ENCODE peak calls at places on chromosomes 4 and X, in seven cellular contexts. Q is Caco-2; W is A549; N is lower leg skin; S is CD8-positive, alpha-beta T cell; G is GM20000; X is lung. K is an unnamed sample.

GRCh38 chr4:156946508-156947197 is 24.9 kb downstream of the PDGFC start:
- DNase-seq in N (no peak), G (no peak), Q (no peak), X (no peak), S (no peak), W (peak), K (no peak)

GRCh38 chr4:7425591-7426468 is 8.9 kb downstream of the PSAPL1 start:
- DNase-seq in N (peak), S (no peak), X (no peak), W (no peak), Q (peak), G (no peak), K (no peak)

GRCh38 chrX:15349046-15349445 is 13.7 kb upstream of the PIGA start:
- DNase-seq in Q (peak), G (peak), N (no peak), S (no peak), W (peak), X (no peak), K (peak)

GRCh38 chrX:125378205-125378604 is 58.5 kb downstream of the TEX13C start:
- DNase-seq in S (no peak), G (no peak), X (no peak), W (no peak), N (no peak), Q (no peak), K (no peak)

GRCh38 chrX:154596290-154596929 is 11.5 kb downstream of the CTAG1A start:
- DNase-seq in Q (peak), S (no peak), W (no peak), X (no peak), N (peak), G (no peak), K (peak)

GRCh38 chr4:103786014-103786413 is 66.2 kb upstream of the TACR3 start:
- DNase-seq in X (no peak), Q (peak), G (peak), W (peak), N (no peak), S (no peak), K (peak)

GRCh38 chr4:64969081-64969480 is 559.8 kb upstream of the TECRL start:
- DNase-seq in N (no peak), S (no peak), Q (no peak), W (no peak), X (no peak), G (no peak), K (no peak)

GRCh38 chr4:76233967-76234678 is 17.4 kb upstream of the FAM47E start:
- DNase-seq in X (peak), N (no peak), S (no peak), Q (peak), W (peak), G (no peak), K (no peak)

GRCh38 chr4:160316036-160316435 is 1213.2 kb downstream of the RAPGEF2 start:
- DNase-seq in G (no peak), N (no peak), X (no peak), S (no peak), Q (no peak), W (no peak), K (no peak)

GRCh38 chrX:154805696-154806091 is 409 bp upstream of the MPP1 start:
- DNase-seq in X (no peak), G (no peak), S (no peak), N (no peak), Q (no peak), W (no peak), K (no peak)

GRCh38 chr4:165874799-165875371 is 1.8 kb downstream of the TLL1 start:
- DNase-seq in Q (peak), X (no peak), N (peak), G (no peak), W (peak), S (no peak), K (no peak)

GRCh38 chr4:1793940-1794808 is 1.1 kb downstream of the FGFR3 start:
- DNase-seq in W (peak), X (no peak), G (no peak), N (no peak), S (no peak), Q (no peak), K (no peak)

GRCh38 chrX:3184176-3184930 is 143.1 kb downstream of the ARSF start:
- DNase-seq in Q (no peak), N (no peak), X (no peak), G (no peak), W (no peak), S (no peak), K (no peak)

GRCh38 chr4:8891646-8892555 is 20.3 kb upstream of the HMX1 start:
- DNase-seq in Q (no peak), G (no peak), N (no peak), X (no peak), S (no peak), W (no peak), K (no peak)

GRCh38 chrX:49991718-49992117 is 69.3 kb downstream of the CLCN5 start:
- DNase-seq in N (no peak), G (no peak), W (no peak), S (no peak), X (no peak), Q (no peak), K (no peak)

GRCh38 chr4:87165886-87166285 is 54.5 kb downstream of the KLHL8 start:
- DNase-seq in W (no peak), N (no peak), X (no peak), S (no peak), Q (no peak), G (no peak), K (no peak)

GRCh38 chr4:153112071-153112460 is 92.2 kb upstream of the TRIM2 start:
- DNase-seq in W (no peak), Q (no peak), X (no peak), N (peak), S (peak), G (no peak), K (no peak)

GRCh38 chrX:16869393-16870094 is 618 bp downstream of the RBBP7 start:
- DNase-seq in Q (peak), G (peak), X (no peak), N (no peak), S (peak), W (peak), K (peak)

GRCh38 chr4:158913766-158914165 is 144.9 kb downstream of the FNIP2 start:
- DNase-seq in G (no peak), N (no peak), Q (no peak), X (no peak), S (no peak), W (no peak), K (no peak)

GRCh38 chr4:56843421-56843899 is 22.0 kb upstream of the SPINK2 start:
- DNase-seq in N (no peak), X (peak), Q (no peak), S (no peak), W (no peak), G (no peak), K (no peak)
- TF ChIP-seq CTCF in N (no peak), X (no peak), Q (no peak), S (no peak), W (no peak), G (no peak), K (no peak)

DNA sequence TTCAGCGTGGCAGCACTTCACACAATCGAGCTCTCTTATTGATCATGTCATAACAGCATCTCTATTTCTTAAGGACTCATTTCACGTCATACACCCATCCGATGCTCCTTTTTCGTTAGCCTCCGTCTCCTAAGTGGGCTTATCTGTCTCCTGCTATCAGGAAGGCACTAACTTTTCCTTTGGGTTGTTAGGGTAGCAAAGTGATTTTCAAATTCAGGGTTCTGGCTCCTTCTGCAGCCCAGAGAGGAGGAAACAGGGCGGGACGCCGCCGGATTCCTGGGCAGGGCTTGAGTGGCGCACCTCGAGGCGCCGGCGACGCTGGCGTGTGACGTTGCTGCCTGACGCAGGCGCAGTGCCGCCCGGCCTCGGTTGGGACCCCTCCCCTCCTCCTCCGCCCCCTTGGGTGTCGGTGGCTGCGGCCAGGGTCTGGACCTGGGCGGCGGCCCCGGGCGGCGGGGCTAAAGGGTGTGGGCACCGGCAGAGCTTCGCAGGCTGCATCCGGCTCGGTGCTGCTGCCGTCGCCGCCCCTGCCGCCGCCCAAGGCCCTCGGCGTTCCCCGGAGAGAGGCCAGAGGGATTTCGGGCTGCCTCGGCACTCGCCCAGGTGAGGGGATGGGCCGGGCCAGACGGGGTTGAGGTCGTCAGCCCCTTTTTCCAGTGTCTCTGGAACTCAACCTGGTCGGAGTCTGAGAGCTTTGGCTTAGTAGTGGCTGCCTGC is at the start of gene BLTP1:
- DNase-seq in W (peak), G (peak), N (peak), S (peak), Q (peak), X (peak), K (peak)
- TF ChIP-seq CTCF in W (no peak), G (no peak), N (no peak), S (no peak), Q (no peak), X (no peak), K (no peak)

GRCh38 chrX:81957900-81958545 is 756.1 kb downstream of the SH3BGRL start:
- DNase-seq in Q (no peak), S (no peak), N (no peak), W (peak), G (peak), X (no peak), K (peak)
- TF ChIP-seq CTCF in Q (peak), S (no peak), N (no peak), W (peak), G (no peak), X (no peak), K (no peak)

GRCh38 chrX:24173115-24173847 is 23.8 kb downstream of the ZFX start:
- DNase-seq in G (no peak), N (no peak), S (no peak), W (no peak), Q (no peak), X (no peak), K (no peak)
- TF ChIP-seq CTCF in G (no peak), N (no peak), S (no peak), W (no peak), Q (no peak), X (no peak), K (no peak)

DNA sequence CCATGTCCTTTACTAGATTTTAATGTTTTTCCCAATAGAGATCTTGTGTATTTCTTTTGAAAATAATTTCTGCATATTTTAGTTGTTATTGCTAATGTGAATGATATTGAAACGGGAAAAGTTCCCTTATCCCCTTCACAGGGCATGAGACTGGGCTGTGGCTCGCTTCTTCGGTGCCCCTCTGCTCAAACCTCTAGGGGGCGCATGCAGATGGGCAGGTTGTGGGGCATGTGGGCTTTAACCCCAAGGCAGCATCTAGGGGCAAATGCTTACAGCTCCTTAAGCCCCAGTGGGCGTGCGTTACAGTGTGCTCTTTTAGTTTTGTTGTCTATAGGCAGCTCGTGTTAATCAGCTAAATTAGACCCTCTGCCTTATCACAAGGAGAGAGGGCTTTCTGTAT is 194.7 kb downstream of the OPHN1 start:
- DNase-seq in W (peak), Q (no peak), G (no peak), S (no peak), X (no peak), N (no peak), K (peak)
- TF ChIP-seq CTCF in W (peak), Q (peak), G (no peak), S (no peak), X (no peak), N (no peak), K (peak)

DNA sequence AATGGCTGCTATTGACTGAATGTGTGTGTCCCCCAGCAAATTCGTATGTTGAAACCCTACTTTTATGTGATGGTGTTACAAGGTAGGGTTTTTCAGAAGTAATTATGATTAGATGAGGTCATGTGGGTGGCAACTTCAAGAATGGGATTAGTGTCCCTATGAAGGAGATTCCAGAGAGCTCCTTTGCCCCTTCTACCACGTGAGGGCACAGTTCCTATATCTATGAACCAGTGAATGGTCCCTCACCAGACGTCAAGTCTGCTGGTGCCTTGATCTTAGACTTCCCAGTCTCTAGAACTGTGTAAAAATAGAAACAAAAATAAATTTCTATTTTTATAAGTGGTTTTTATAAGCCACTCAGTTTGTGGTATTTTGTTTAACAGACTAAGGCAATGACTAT is 1137.6 kb upstream of the IGFBP7 start:
- DNase-seq in S (no peak), Q (no peak), X (no peak), N (no peak), G (no peak), W (peak), K (no peak)
- TF ChIP-seq CTCF in S (no peak), Q (peak), X (no peak), N (no peak), G (no peak), W (peak), K (no peak)

GRCh38 chr4:185656467-185656890 is 121.2 kb upstream of the PDLIM3 start:
- DNase-seq in X (no peak), N (no peak), Q (no peak), G (no peak), S (no peak), W (no peak), K (no peak)
- TF ChIP-seq CTCF in X (no peak), N (no peak), Q (no peak), G (no peak), S (no peak), W (no peak), K (no peak)

GRCh38 chr4:59369228-59369627 is 1830.9 kb upstream of the ADGRL3 start:
- DNase-seq in N (no peak), W (no peak), G (no peak), Q (no peak), S (no peak), X (no peak), K (no peak)

GRCh38 chr4:59374416-59374815 is 1825.7 kb upstream of the ADGRL3 start:
- DNase-seq in X (no peak), W (no peak), Q (no peak), S (no peak), N (no peak), G (no peak), K (no peak)
- TF ChIP-seq CTCF in X (no peak), W (no peak), Q (no peak), S (no peak), N (no peak), G (no peak), K (no peak)

GRCh38 chrX:70096052-70096451 is 33.8 kb downstream of the OTUD6A start:
- DNase-seq in W (peak), G (no peak), N (no peak), Q (no peak), S (no peak), X (no peak), K (peak)
- TF ChIP-seq CTCF in W (peak), G (no peak), N (no peak), Q (no peak), S (no peak), X (no peak), K (peak)

DNA sequence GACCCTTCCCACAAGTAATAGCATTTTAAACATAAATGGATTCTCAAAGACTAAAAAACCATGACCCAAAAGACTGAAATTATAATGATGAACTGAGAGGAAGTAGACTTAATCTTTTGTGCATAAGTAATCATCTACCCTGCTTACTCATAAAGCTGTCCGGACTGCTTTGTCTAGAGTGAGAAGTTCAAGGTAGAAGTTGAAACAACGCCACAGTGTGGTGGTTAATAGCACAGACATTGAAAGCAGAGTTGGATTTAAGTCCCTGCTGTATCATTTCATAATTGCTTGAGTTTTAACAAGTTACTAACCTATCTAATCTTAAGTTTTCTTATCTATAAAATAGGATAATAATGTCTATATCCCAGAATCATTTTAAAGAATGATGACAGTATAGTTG is 346.5 kb downstream of the CENPC start:
- DNase-seq in G (no peak), S (no peak), Q (no peak), N (no peak), W (peak), X (no peak), K (peak)
- TF ChIP-seq CTCF in G (peak), S (no peak), Q (no peak), N (no peak), W (no peak), X (no peak), K (no peak)